ENCODE peak calls at places on chromosomes 2 and 18, in six cellular contexts. W is K562, U is HepG2, M is SK-N-SH, P is GM12878, Y is H1. I is an unnamed sample.

GRCh38 chr2:28359222-28360065 is 33.2 kb upstream of the FOSL2 start:
- DNase-seq in W (peak), U (peak), Y (no peak), P (peak), M (no peak), I (no peak)

GRCh38 chr18:58097127-58097906 is 53.3 kb downstream of the NEDD4L start:
- DNase-seq in M (peak), U (peak), W (no peak), Y (no peak), P (no peak), I (no peak)

GRCh38 chr2:204664708-204665121 is 119.4 kb downstream of the PARD3B start:
- DNase-seq in W (no peak), Y (no peak), U (peak), P (no peak), M (no peak), I (no peak)

GRCh38 chr18:42426496-42427015 is 471.5 kb downstream of the PIK3C3 start:
- DNase-seq in M (no peak), P (no peak), W (no peak), U (no peak), Y (no peak), I (no peak)

GRCh38 chr2:128346811-128347558 is 28.3 kb upstream of the HS6ST1 start:
- DNase-seq in P (no peak), M (no peak), W (no peak), Y (no peak), U (no peak), I (no peak)

GRCh38 chr18:63783394-63783793 is 8.2 kb downstream of the SERPINB7 start:
- DNase-seq in W (no peak), M (no peak), P (no peak), U (no peak), Y (no peak), I (peak)

GRCh38 chr2:117693166-117693565 is 121.3 kb upstream of the DDX18 start:
- DNase-seq in M (peak), U (no peak), W (no peak), P (no peak), Y (no peak), I (no peak)

GRCh38 chr18:64893349-64893748 is 744.5 kb upstream of the LINC00305 start:
- DNase-seq in P (no peak), Y (no peak), W (no peak), M (no peak), U (no peak), I (no peak)

GRCh38 chr18:6010284-6010683 is 115.0 kb upstream of the TMEM200C start:
- DNase-seq in W (no peak), M (no peak), P (no peak), Y (no peak), U (no peak), I (no peak)

GRCh38 chr2:224910535-224910934 is 131.7 kb downstream of the DOCK10 start:
- DNase-seq in Y (no peak), W (no peak), P (no peak), U (no peak), M (peak), I (no peak)

GRCh38 chr2:216740557-216741222 is 45.3 kb upstream of the IGFBP5 start:
- DNase-seq in U (peak), P (no peak), M (no peak), W (no peak), Y (no peak), I (no peak)
- TF ChIP-seq POLR2AphosphoS5 in U (no peak), P (no peak), M (no peak), W (no peak), Y (no peak), I (no peak)

DNA sequence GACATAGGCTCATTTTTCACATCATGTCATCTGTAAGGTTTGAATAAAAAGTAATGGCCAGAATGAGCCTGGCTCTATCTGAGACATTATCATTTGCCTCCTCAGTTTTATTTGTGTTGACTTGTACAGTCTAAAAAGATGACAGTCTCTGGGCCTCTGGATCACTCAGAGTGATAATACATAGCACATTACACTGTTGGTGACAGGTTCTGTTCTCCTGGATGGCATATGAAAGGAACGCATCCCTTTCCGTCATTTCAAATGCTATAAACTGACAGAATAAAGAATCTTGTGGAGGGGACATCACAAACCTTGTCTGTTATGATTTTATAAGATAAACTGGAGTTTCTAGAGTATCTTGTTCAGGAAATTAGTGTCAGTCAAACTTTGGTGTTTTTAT is 812.8 kb downstream of the NR4A2 start:
- DNase-seq in U (no peak), M (no peak), W (no peak), Y (no peak), P (no peak), I (no peak)
- TF ChIP-seq RAD21 in U (no peak), M (no peak), W (no peak), Y (no peak), P (no peak), I (no peak)

DNA sequence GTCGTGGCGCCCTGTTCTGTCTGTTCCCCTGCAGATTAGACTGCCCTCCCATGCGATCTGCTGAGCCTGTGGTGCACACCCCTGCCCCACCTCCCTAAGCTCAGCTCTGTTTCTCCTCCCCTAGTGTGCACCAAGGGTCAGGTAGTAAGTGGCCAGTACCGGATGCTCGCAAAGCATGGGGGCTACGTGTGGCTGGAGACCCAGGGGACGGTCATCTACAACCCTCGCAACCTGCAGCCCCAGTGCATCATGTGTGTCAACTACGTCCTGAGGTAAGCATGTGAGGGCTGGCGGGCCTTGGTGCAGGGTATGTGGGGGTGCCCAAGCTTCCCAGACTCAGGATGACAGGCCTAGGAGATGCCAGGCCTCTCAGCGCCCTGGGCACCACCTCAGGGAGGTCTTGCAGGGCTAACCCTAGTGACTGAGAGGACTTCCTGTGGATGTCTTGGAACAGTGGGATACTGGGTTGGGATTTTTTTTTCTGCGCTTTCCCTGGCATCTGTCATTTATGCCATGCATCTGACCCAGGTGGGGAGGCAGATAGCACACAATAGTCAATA is 78.4 kb downstream of the EPAS1 start:
- DNase-seq in P (no peak), Y (no peak), M (no peak), W (no peak), U (no peak), I (no peak)
- TF ChIP-seq POLR2AphosphoS5 in P (no peak), Y (no peak), M (no peak), W (no peak), U (no peak), I (no peak)

GRCh38 chr18:36688020-36688965 is 140.5 kb downstream of the TPGS2 start:
- DNase-seq in M (peak), Y (no peak), W (peak), U (peak), P (peak), I (peak)
- TF ChIP-seq RAD21 in M (peak), Y (peak), W (peak), U (peak), P (peak), I (peak)

GRCh38 chr18:45974088-45974536 is 7.0 kb upstream of the EPG5 start:
- DNase-seq in W (peak), P (peak), Y (no peak), U (peak), M (peak), I (peak)
- TF ChIP-seq POLR2AphosphoS5 in W (no peak), P (no peak), Y (no peak), U (no peak), M (no peak), I (no peak)

DNA sequence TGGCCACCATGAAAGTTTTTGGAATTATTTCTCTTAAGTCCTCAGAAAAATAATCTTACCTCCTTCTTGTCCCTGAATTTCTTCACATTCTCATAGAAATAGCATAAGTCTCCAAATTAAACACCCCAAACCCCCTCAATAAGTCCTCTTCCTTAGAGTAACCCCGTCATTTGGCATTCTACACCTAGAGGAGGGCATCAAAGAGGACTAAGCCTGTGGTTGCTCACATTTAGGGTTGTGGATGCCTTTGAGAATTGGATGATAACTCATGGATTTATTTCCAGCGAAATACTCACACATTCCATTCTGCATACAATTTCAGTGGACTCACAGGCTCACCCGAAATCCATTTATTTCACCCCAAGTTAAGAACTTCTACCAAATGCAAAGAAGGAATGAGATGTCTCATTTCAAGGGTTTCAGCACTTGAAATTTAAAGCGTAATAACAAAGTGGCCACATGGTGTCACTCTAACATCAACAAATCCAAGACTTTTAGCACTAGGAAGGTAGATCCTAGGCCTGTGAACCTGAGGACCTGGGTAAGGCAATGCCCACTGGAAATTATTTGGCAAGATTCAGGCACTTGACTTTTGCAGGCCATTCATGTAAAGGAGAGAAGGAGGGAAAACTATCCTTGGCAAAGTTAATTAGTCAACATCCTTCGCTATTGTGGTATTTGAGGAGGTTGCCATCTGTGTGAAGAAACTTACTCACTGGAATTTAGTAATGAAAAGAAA is 24.6 kb downstream of the DYTN start:
- DNase-seq in P (peak), U (peak), M (peak), Y (peak), W (peak), I (peak)
- TF ChIP-seq RAD21 in P (peak), U (peak), M (peak), Y (peak), W (peak), I (peak)

DNA sequence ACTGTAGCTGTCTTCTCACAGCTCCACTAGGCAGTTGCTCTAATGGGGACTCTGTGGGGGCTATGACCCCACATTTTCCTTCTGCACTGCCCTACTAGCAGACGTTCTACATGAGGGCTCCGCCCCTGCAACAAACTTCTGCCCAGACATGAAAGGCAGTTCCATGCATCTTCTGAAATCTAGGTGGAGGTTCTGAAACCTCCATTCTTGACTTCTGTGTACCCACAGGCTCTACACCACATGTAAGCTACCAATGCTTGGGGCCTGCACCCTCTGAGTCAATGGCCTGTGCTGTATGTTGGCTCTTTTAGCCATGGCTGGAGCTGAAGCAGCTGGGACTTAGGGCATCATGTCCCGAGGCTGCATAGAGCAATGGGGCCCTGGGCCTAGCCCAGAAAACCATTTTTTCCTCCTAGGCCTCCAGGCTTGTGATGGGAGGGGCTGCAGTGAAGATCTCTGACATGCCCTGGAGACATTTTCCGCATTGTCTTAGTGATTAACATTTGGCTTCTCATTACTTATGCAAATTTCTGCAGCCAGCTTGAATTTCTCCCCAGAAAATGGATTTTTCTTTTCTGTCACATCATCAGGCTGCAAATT is 123.0 kb downstream of the MYCN start:
- DNase-seq in W (no peak), P (no peak), U (no peak), Y (no peak), M (no peak), I (no peak)
- TF ChIP-seq POLR2AphosphoS5 in W (no peak), P (no peak), U (no peak), Y (no peak), M (no peak), I (no peak)

GRCh38 chr2:176650811-176651559 is 381.7 kb downstream of the MTX2 start:
- DNase-seq in Y (no peak), U (no peak), W (no peak), M (no peak), P (no peak), I (no peak)

GRCh38 chr2:176656055-176656775 is 387.0 kb downstream of the MTX2 start:
- DNase-seq in M (no peak), U (no peak), P (no peak), Y (no peak), W (no peak), I (no peak)

GRCh38 chr2:176656776-176657140 is 387.5 kb downstream of the MTX2 start:
- DNase-seq in M (no peak), W (no peak), U (no peak), Y (no peak), P (no peak), I (no peak)

GRCh38 chr2:176652300-176653182 is 383.3 kb downstream of the MTX2 start:
- DNase-seq in M (peak), U (peak), Y (no peak), W (peak), P (no peak), I (peak)

GRCh38 chr2:176653856-176654443 is 384.7 kb downstream of the MTX2 start:
- DNase-seq in U (peak), W (peak), Y (peak), M (peak), P (no peak), I (peak)
- TF ChIP-seq RAD21 in U (peak), W (peak), Y (peak), M (peak), P (peak), I (peak)

DNA sequence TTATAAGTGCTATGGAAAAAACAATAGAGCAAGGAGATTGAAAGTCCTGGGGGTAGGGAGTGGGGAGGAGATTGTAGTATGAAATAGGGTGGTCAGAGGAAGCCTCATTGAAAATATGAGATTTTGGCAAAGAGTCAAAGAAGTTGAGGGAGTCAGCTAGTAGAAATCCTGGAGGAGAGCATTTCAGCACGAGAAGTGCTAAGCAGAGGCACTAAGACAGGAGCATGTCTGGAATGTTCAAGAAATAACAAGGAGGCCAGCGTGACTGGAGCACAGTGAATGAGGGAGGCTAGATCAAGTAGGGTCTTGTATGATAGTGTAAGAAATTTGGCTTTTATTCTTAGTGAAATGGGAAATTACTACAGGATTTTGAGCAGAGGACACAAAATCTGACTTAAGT is 2.1 kb upstream of the TSPYL6 start:
- DNase-seq in U (no peak), W (no peak), M (no peak), Y (no peak), P (no peak), I (no peak)
- TF ChIP-seq POLR2AphosphoS5 in U (no peak), W (no peak), M (no peak), Y (no peak), P (no peak), I (no peak)

GRCh38 chr18:25814841-25815458 is 275.5 kb downstream of the SS18 start:
- DNase-seq in M (peak), P (peak), U (no peak), W (no peak), Y (no peak), I (no peak)
- TF ChIP-seq RAD21 in M (no peak), P (no peak), U (no peak), W (no peak), Y (no peak), I (no peak)